ENCODE peak calls at places on chromosomes 16 and 17, in nine cellular contexts. H is mucosa of descending colon; A is CD8-positive, alpha-beta memory T cell; S is cardiac fibroblast; M is fibroblast of pulmonary artery; G is stomach; U is A549; Z is astrocyte of the cerebellum; D is effector memory CD4-positive, alpha-beta T cell. C is an unnamed sample.
A peak's percentile ranks its signal among the peaks of the same experiment; 100 is the strongest.

GRCh38 chr16:73015612-73016487 is 32.1 kb downstream of the ZFHX3 start:
- DNase-seq in G (peak; percentile 94), H (no peak), M (no peak), D (no peak), U (peak; percentile 29), Z (no peak), A (no peak), S (no peak), C (no peak)

GRCh38 chr17:2238432-2239169 is 65.0 kb downstream of the SMG6 start:
- DNase-seq in D (no peak), G (no peak), S (no peak), M (no peak), A (no peak), Z (no peak), H (no peak), U (no peak), C (peak; percentile 89)

GRCh38 chr16:49956915-49957314 is 68.1 kb upstream of the CNEP1R1 start:
- DNase-seq in A (no peak), S (no peak), Z (no peak), U (no peak), G (no peak), D (no peak), H (no peak), M (no peak), C (no peak)

GRCh38 chr17:43014946-43015519 is 7.2 kb downstream of the VAT1 start:
- DNase-seq in A (no peak), U (no peak), D (no peak), Z (no peak), S (no peak), G (no peak), M (no peak), H (no peak), C (no peak)

GRCh38 chr16:70635356-70636016 is 10.9 kb upstream of the IL34 start:
- DNase-seq in A (no peak), H (no peak), Z (peak; percentile 22), G (no peak), S (peak; percentile 93), M (peak; percentile 93), U (no peak), D (no peak), C (no peak)

GRCh38 chr16:15707332-15707731 is 57.3 kb downstream of the NDE1 start:
- DNase-seq in D (no peak), A (no peak), H (no peak), G (no peak), U (no peak), M (no peak), Z (no peak), S (no peak), C (no peak)

GRCh38 chr17:66614469-66614868 is 220.4 kb upstream of the CACNG5 start:
- DNase-seq in D (no peak), S (no peak), U (no peak), A (no peak), H (no peak), Z (no peak), M (no peak), G (no peak), C (no peak)

GRCh38 chr17:48555616-48556533 is 11.0 kb upstream of the HOXB2 start:
- DNase-seq in U (peak; percentile 83), H (no peak), G (no peak), Z (no peak), A (no peak), S (peak; percentile 26), D (no peak), M (no peak), C (no peak)

GRCh38 chr16:68072038-68072695 is 13.0 kb upstream of the NFATC3 start:
- DNase-seq in D (no peak), Z (no peak), A (no peak), U (no peak), G (no peak), M (no peak), S (peak; percentile 68), H (peak; percentile 71), C (no peak)

GRCh38 chr17:70254735-70255460 is 85.6 kb downstream of the KCNJ2 start:
- DNase-seq in S (peak; percentile 40), D (no peak), H (no peak), A (no peak), U (no peak), G (no peak), Z (no peak), M (no peak), C (no peak)

GRCh38 chr16:19119564-19119963 is 5.8 kb downstream of the ITPRIPL2 start:
- DNase-seq in U (no peak), D (no peak), G (no peak), A (no peak), H (no peak), Z (no peak), S (peak; percentile 95), M (peak; percentile 81), C (no peak)

GRCh38 chr16:19116711-19117449 is 3.1 kb downstream of the ITPRIPL2 start:
- DNase-seq in H (no peak), U (no peak), G (no peak), Z (no peak), D (no peak), A (no peak), S (peak; percentile 52), M (peak; percentile 38), C (no peak)

GRCh38 chr16:19115148-19116021 is 1.6 kb downstream of the ITPRIPL2 start:
- DNase-seq in D (no peak), H (peak; percentile 40), Z (no peak), M (no peak), G (no peak), A (no peak), S (peak; percentile 23), U (no peak), C (no peak)

GRCh38 chr16:19114359-19115147 is 789 bp downstream of the ITPRIPL2 start:
- DNase-seq in D (no peak), G (peak; percentile 61), H (peak; percentile 68), M (peak; percentile 72), S (peak; percentile 77), U (peak; percentile 54), Z (no peak), A (no peak), C (no peak)

DNA sequence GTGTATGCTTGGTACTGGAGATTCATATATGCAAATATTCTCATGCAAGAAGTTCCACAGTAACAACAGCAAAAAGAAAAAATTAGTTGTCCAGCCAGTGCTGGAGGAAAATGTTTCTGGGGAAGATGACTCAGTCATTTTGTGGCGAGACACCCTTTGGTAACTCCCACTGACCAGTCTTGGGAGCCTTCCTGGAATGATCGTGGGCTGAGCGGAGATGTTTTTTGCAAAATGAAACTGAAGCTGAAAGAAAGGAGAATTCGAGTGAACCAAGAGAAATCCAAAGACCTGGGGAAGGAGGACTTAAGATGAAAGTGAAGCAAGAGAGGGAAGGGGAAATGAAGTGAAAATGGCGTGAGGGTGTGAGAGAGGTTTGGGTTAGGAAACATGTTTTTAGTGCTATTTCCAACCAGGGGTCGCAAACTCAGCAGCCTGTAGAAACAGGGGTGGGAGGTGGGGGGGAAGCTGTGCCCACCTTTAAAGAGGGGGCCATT is 5.2 kb downstream of the ITPRIPL2 start:
- DNase-seq in U (peak; percentile 82), S (peak; percentile 96), M (peak; percentile 95), A (no peak), Z (peak; percentile 93), G (no peak), D (no peak), H (peak; percentile 40), C (no peak)
- H3K4me3 ChIP-seq in U (peak overlapping the region; percentile 24), S (peak overlapping the region; percentile 53), M (peak overlapping the region; percentile 66), A (no peak overlapping the region), Z (peak overlapping the region; percentile 32), G (peak overlapping the region; percentile 23), D (no peak overlapping the region), H (no peak overlapping the region), C (peak overlapping the region; percentile 44)

GRCh38 chr16:22814330-22815105 is 556 bp downstream of the HS3ST2 start:
- DNase-seq in H (no peak), M (no peak), A (no peak), D (no peak), S (no peak), U (no peak), Z (no peak), G (no peak), C (no peak)
- H3K4me3 ChIP-seq in H (no peak overlapping the region), M (no peak overlapping the region), A (no peak overlapping the region), D (no peak overlapping the region), S (no peak overlapping the region), U (no peak overlapping the region), Z (no peak overlapping the region), G (peak overlapping the region; percentile 58), C (no peak overlapping the region)

DNA sequence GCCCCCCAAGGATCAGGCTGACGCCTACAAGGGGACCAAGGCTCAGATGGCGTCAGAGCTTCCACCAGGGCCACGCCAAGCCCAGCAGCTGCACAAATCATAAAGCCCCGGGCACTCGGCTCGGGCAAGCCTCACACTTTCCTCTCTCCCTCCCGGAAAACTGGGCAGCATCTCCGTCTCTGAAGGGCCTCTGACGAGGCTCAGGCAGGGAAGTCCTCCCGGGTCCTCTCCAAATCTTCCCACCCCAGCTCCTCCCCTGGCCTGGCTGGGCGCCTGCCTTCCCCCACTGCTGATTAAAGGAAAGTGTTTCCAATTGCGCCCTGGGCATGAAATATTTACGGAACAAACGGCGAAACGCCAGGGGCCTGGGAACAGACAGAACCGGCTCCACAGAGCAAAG is 38.5 kb downstream of the PIEZO1 start:
- DNase-seq in U (no peak), H (no peak), G (no peak), M (no peak), A (no peak), Z (no peak), S (no peak), D (no peak), C (no peak)
- H3K4me3 ChIP-seq in U (no peak overlapping the region), H (no peak overlapping the region), G (no peak overlapping the region), M (no peak overlapping the region), A (no peak overlapping the region), Z (no peak overlapping the region), S (no peak overlapping the region), D (no peak overlapping the region), C (no peak overlapping the region)

GRCh38 chr17:78884148-78884870 is 18.7 kb downstream of the CEP295NL start:
- DNase-seq in D (no peak), G (no peak), H (no peak), U (no peak), M (peak; percentile 19), Z (no peak), A (no peak), S (no peak), C (no peak)

GRCh38 chr17:78884876-78885667 is 17.9 kb downstream of the CEP295NL start:
- DNase-seq in M (no peak), G (no peak), A (no peak), H (no peak), D (no peak), U (no peak), S (no peak), Z (no peak), C (no peak)

GRCh38 chr17:78883533-78884131 is 19.4 kb downstream of the CEP295NL start:
- DNase-seq in H (peak; percentile 55), M (peak; percentile 98), A (no peak), G (peak; percentile 56), U (peak; percentile 98), Z (peak; percentile 92), D (no peak), S (peak; percentile 96), C (no peak)

GRCh38 chr17:78883090-78883532 is 19.9 kb downstream of the CEP295NL start:
- DNase-seq in S (peak; percentile 91), Z (no peak), A (no peak), D (no peak), G (peak; percentile 69), M (peak; percentile 79), U (peak; percentile 98), H (no peak), C (no peak)

DNA sequence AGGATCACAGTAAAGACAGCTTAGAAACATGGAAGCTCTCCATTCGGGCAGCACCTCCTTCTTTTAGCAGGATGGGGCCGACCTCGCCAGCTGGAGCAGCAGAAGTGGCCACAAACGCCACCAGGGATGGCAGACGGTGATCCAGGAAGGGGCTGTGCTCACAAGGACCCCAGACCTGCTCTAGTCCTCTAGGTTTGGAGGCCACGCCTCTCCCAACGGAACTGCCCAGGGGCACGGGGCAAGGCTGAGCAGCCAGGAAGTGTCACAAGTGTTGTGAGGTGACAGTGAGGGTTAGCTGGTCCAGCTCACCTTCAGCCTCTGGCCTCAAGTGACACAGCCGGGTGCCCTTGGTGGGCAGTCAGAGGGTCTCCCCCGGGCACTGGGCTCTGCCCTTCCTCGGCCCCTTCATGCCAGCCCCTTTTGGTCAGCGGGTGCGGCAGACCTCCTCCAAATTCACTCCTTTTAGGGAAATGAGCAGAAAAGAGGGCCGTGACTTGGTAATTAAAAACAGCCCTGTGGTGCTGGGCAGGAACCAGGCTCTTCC is 20.4 kb downstream of the CEP295NL start:
- DNase-seq in S (no peak), Z (no peak), D (no peak), M (no peak), G (no peak), H (no peak), U (no peak), A (no peak), C (no peak)
- H3K4me3 ChIP-seq in S (no peak overlapping the region), Z (no peak overlapping the region), D (no peak overlapping the region), M (no peak overlapping the region), G (no peak overlapping the region), H (no peak overlapping the region), U (peak overlapping the region; percentile 14), A (no peak overlapping the region), C (no peak overlapping the region)

C was measured in GM12864.